ENCODE peak calls at places on chromosomes 11 and 22, in four cellular contexts. A is GM06990, R is OCI-LY7, C is bronchial epithelial cell. G is an unnamed sample.

GRCh38 chr11:90220391-90220790 is 2.5 kb downstream of the CHORDC1 start:
- DNase-seq in A (no peak), R (no peak), C (peak), G (peak)

GRCh38 chr11:59931688-59932087 is 6.5 kb upstream of the OOSP1 start:
- DNase-seq in C (no peak), A (no peak), R (no peak), G (no peak)

GRCh38 chr11:35039076-35039475 is 99.9 kb upstream of the CD44 start:
- DNase-seq in C (peak), A (no peak), R (no peak), G (no peak)

GRCh38 chr11:74001822-74002286 is 7.0 kb downstream of the UCP3 start:
- DNase-seq in A (no peak), R (no peak), C (no peak), G (no peak)

GRCh38 chr11:8870461-8871282 is 40.3 kb upstream of the AKIP1 start:
- DNase-seq in A (peak), R (no peak), C (peak), G (peak)

GRCh38 chr11:65120831-65121230 is 1.1 kb downstream of the FAU start:
- DNase-seq in C (no peak), R (no peak), A (no peak), G (no peak)

GRCh38 chr11:125514336-125515101 is 18.5 kb upstream of the FEZ1 start:
- DNase-seq in C (peak), R (peak), A (peak), G (peak)

GRCh38 chr11:63554901-63555218 is 8.3 kb downstream of the PLAAT2 start:
- DNase-seq in R (no peak), C (no peak), A (no peak), G (no peak)

GRCh38 chr11:72041364-72042058 is 38.8 kb downstream of the NUMA1 start:
- DNase-seq in C (peak), A (peak), R (peak), G (no peak)

GRCh38 chr11:93054279-93054678 is 84.8 kb downstream of the MTNR1B start:
- DNase-seq in C (peak), A (no peak), R (no peak), G (no peak)

GRCh38 chr11:6234314-6235031 is at the start of gene FHIP1B:
- DNase-seq in C (peak), A (peak), R (peak), G (peak)
- TF ChIP-seq CTCF in C (no peak), A (no peak), R (no peak), G (no peak)

DNA sequence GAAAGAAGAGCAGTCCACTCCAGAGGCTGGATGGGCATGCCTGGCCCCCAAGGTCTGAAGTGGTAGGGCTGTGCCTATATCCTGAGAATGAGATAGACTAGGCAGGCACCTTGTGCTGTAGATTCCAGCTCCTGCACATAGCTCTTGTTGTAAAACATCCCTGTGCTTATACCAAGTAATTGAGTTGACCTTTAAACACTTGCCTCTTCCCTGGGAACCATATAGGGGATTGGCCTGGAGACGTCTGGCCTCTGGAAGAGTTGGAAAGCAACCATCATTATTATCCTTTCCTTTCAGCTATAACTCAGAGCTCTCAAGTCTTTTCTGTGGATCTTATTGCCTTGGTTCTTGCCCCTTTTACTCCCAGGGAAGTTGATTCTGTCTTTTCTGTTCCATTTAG is 15.1 kb downstream of the LIMK2 start:
- DNase-seq in R (no peak), C (no peak), A (no peak), G (no peak)
- TF ChIP-seq CTCF in R (no peak), C (no peak), A (no peak), G (no peak)

GRCh38 chr11:58902881-58903280 is 36.4 kb upstream of the GLYATL1 start:
- DNase-seq in C (no peak), R (no peak), A (no peak), G (no peak)

GRCh38 chr11:58900479-58901420 is 38.5 kb upstream of the GLYATL1 start:
- DNase-seq in R (peak), C (peak), A (peak), G (peak)

GRCh38 chr11:58905141-58905715 is 34.1 kb upstream of the GLYATL1 start:
- DNase-seq in R (no peak), A (no peak), C (peak), G (no peak)

GRCh38 chr11:58907780-58908179 is 31.5 kb upstream of the GLYATL1 start:
- DNase-seq in R (peak), A (no peak), C (no peak), G (no peak)

DNA sequence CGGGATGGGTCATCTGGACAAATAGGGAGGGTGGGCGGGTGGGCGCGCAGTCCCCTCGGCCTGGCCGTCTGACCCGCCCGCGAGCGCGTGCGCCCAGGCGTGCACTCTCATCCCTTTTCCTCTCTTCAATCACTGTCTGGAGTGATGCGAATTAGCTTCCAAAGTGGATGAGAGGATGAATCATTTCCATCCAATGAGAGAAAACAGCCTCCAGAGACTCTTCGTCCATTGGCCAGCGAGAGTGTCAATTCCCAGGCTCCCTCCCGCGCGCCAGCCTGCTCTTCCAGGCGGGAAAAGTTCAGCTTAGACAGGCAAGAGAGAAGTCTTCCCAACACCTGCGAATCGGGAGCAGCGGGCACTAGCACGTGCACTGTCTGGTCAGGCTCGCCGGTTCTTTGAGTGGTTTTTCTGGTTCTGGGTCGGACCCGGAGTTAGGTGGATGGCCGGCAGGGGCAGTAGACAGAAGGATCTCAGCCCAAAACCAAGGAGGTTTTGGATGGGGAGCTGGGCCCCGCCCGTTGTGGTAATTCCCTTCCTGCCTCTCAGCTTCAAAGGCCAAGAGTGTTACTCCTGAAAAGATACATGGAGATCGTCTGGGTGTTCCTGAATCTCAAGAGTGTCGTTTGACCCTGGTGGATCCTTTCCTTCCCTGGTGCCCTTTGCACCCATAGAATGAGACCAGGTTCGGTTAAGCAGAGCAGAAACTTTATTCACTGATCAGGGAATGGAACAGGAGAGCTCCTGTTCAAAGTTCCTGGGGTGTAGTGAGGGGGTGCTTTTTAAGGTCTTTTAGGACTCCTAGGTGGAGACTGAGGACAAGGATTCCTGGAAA is 33.4 kb upstream of the GLYATL1 start:
- DNase-seq in A (no peak), R (no peak), C (peak), G (no peak)
- TF ChIP-seq CTCF in A (no peak), R (no peak), C (peak), G (no peak)

GRCh38 chr11:22581354-22581753 is 44.3 kb downstream of the FANCF start:
- DNase-seq in A (no peak), C (no peak), R (no peak), G (no peak)

GRCh38 chr11:22582011-22582410 is 43.6 kb downstream of the FANCF start:
- DNase-seq in C (no peak), A (no peak), R (no peak), G (no peak)

DNA sequence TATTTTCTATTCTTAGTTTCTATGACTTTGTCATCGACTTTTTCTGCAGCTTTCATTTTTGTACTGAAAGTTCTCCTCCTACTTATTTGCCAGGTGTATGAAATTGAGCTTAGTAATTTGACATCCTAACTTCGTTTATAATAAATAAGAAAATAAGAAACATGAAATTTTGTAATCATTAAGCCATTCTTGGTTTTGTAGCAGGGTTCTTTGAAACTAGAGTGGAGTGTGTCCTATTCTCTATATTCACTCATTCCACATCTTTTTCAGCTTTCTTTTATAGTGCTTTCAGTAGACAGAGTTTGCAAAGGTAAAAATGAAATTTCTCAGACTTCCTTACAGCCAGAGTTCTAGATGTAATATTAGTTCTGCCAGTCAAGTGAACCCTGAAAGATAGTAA is 47.8 kb downstream of the FANCF start:
- DNase-seq in C (no peak), A (no peak), R (no peak), G (no peak)
- TF ChIP-seq CTCF in C (no peak), A (no peak), R (no peak), G (no peak)

GRCh38 chr11:81707881-81708280 is 1025.8 kb downstream of the FAM181B start:
- DNase-seq in A (no peak), R (no peak), C (no peak), G (no peak)
- TF ChIP-seq CTCF in A (peak), R (peak), C (no peak), G (peak)

GRCh38 chr22:47012589-47013365 is 250.3 kb downstream of the TBC1D22A start:
- DNase-seq in R (no peak), A (no peak), C (peak), G (no peak)
- TF ChIP-seq CTCF in R (peak), A (no peak), C (no peak), G (no peak)

GRCh38 chr11:108664241-108664640 is 628 bp upstream of the DDX10 start:
- DNase-seq in A (no peak), C (no peak), R (no peak), G (no peak)

GRCh38 chr11:108666373-108666772 is 1.5 kb downstream of the DDX10 start:
- DNase-seq in C (no peak), R (no peak), A (no peak), G (no peak)

GRCh38 chr11:108663154-108663877 is 1.6 kb upstream of the DDX10 start:
- DNase-seq in A (peak), C (no peak), R (peak), G (no peak)

GRCh38 chr11:108664730-108665525 is at the start of gene DDX10:
- DNase-seq in C (peak), R (peak), A (peak), G (peak)

GRCh38 chr11:108662700-108663099 is 2.2 kb upstream of the DDX10 start:
- DNase-seq in A (no peak), C (no peak), R (peak), G (no peak)
- TF ChIP-seq CTCF in A (no peak), C (no peak), R (no peak), G (no peak)

GRCh38 chr22:37905534-37906363 is at the start of gene MICALL1:
- DNase-seq in C (peak), R (peak), A (peak), G (peak)
- TF ChIP-seq CTCF in C (peak), R (peak), A (no peak), G (peak)